ENCODE peak calls at places on chromosomes 4 and X, in five cellular contexts. L, H, F, V and O are unnamed samples. For H3K27me3, the result is how much of the 10 kb centered on the place peaks cover.

GRCh38 chr4:56876264-56876663 is 31.4 kb upstream of the REST start:
- DNase-seq in F (no peak), L (no peak), V (no peak), H (no peak), O (no peak)

GRCh38 chr4:98689507-98690174 is 31.2 kb upstream of the TSPAN5 start:
- DNase-seq in F (no peak), H (no peak), L (no peak), V (no peak), O (no peak)

GRCh38 chr4:76930721-76931481 is 18.7 kb upstream of the SEPTIN11 start:
- DNase-seq in V (no peak), H (no peak), L (no peak), F (no peak), O (no peak)

GRCh38 chr4:126821152-126821551 is 811.6 kb upstream of the INTU start:
- DNase-seq in L (no peak), V (no peak), H (no peak), F (no peak), O (no peak)

GRCh38 chrX:16517206-16517605 is 132.8 kb upstream of the S100G start:
- DNase-seq in H (no peak), V (peak), F (no peak), L (no peak), O (no peak)

GRCh38 chrX:119468930-119469635 is 839 bp downstream of the SLC25A5 start:
- DNase-seq in L (peak), F (peak), V (peak), H (peak), O (peak)

GRCh38 chrX:54045563-54046228 is 1.4 kb upstream of the PHF8 start:
- DNase-seq in H (no peak), F (no peak), V (no peak), L (no peak), O (no peak)

GRCh38 chr4:60726779-60727178 is 473.3 kb upstream of the ADGRL3 start:
- DNase-seq in V (no peak), H (no peak), L (peak), F (no peak), O (no peak)

GRCh38 chr4:81084624-81085023 is 54.1 kb downstream of the BMP3 start:
- DNase-seq in H (no peak), F (no peak), L (no peak), V (no peak), O (no peak)

GRCh38 chr4:38500433-38500832 is 163.6 kb upstream of the KLF3 start:
- DNase-seq in H (no peak), V (no peak), F (no peak), L (peak), O (no peak)

GRCh38 chr4:38503689-38504395 is 160.2 kb upstream of the KLF3 start:
- DNase-seq in L (no peak), V (no peak), F (no peak), H (no peak), O (no peak)

GRCh38 chr4:38509551-38509950 is 154.4 kb upstream of the KLF3 start:
- DNase-seq in L (no peak), V (no peak), F (no peak), H (no peak), O (no peak)

GRCh38 chr4:38501698-38502097 is 162.3 kb upstream of the KLF3 start:
- DNase-seq in F (no peak), L (no peak), H (no peak), V (no peak), O (no peak)

DNA sequence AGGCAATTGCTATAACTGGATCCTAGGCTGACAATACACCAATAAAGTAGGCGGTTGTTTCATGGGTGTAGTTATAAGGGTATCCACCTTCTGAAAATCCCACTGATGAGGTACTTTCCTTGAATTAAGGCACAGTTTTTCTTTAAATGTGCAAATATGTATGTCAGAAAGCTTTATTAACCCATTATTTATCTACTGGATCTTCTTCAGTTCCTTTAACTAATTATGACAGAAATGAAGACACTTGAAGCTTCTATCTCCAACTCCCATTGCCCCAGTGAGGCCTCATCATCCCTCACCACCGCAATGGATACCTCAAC is 159.6 kb upstream of the KLF3 start:
- DNase-seq in V (no peak), H (no peak), L (no peak), F (no peak), O (no peak)
- H3K4me3 ChIP-seq in V (no peak), H (no peak), L (no peak), F (no peak), O (no peak)

GRCh38 chr4:146243141-146243882 is 29.0 kb downstream of the REELD1 start:
- DNase-seq in F (no peak), L (no peak), H (no peak), V (peak), O (no peak)
- TF ChIP-seq CTCF in F (no peak), L (peak), H (peak), V (peak), O (peak)

GRCh38 chr4:8896071-8896470 is 24.4 kb upstream of the HMX1 start:
- DNase-seq in L (no peak), H (no peak), V (no peak), F (no peak), O (no peak)

GRCh38 chr4:8895295-8895694 is 23.7 kb upstream of the HMX1 start:
- DNase-seq in F (no peak), L (no peak), H (no peak), V (no peak), O (no peak)

GRCh38 chr4:8894424-8894816 is 22.8 kb upstream of the HMX1 start:
- DNase-seq in F (no peak), H (no peak), V (no peak), L (no peak), O (no peak)

GRCh38 chr4:8897768-8898167 is 26.1 kb upstream of the HMX1 start:
- DNase-seq in H (no peak), F (no peak), L (no peak), V (no peak), O (no peak)

DNA sequence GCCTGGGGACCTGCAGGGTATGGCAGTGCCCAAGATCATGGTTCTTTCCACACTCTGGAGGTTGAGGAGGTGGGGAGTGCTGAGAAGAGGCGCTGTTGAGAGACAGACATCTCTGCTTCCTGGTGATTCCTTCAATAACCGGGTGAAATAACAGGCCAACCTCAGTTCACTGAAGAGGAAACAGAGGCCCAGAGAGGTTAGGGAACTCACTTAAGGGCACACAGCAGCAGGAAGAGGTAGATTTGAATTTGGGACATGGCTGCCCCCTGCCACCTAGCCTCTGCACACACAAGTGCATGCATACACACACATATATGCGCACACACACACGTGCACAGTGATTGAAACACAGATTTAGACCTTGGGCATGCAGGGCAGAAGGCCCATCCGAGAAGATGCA is 24.9 kb upstream of the HMX1 start:
- DNase-seq in V (no peak), H (no peak), F (no peak), L (no peak), O (no peak)
- H3K27me3 ChIP-seq in V (half or more), H (under half), F (under half), L (under half), O (under half)

GRCh38 chrX:13087322-13088154 is 43.1 kb upstream of the FAM9C start:
- DNase-seq in L (no peak), F (no peak), V (no peak), H (no peak), O (no peak)
- H3K4me3 ChIP-seq in L (no peak), F (no peak), V (no peak), H (no peak), O (no peak)

GRCh38 chrX:40581333-40581910 is 652 bp downstream of the ATP6AP2 start:
- DNase-seq in V (no peak), L (no peak), H (no peak), F (no peak), O (no peak)
- TF ChIP-seq CTCF in V (no peak), L (no peak), H (no peak), F (no peak), O (no peak)

DNA sequence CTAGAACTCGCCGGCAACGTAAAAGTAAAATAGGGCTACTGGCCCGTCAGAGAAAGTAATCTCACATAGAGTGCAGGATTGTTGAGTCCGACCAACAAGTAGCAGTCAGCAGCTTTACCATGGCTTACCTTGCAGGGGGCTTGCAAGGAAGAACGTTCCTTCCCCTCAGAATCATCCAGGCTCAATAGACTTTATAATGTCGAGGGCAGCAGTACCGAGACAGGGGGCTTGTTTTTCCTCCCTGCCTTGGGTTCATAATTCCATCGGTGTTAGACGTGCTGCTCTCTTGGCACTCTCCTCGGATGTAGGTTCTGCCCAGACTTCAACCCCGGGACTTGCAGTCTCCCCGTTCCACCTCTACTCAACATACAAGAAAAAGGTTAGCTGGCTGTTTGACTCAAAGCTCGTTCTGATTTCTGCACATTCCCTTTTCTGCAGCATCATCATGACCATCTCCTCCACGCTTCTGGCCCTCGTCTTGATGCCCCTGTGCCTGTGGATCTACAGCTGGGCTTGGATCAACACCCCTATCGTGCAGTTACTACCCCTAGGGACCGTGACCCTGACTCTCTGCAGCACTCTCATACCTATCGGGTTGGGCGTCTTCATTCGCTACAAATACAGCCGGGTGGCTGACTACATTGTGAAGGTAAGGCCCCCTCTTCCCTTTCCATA is 1.5 kb downstream of the SLC10A4 start:
- DNase-seq in L (peak), V (no peak), H (no peak), F (no peak), O (no peak)
- H3K27me3 ChIP-seq in L (under half), V (half or more), H (under half), F (under half), O (under half)

GRCh38 chr4:15755781-15756180 is 22.3 kb upstream of the CD38 start:
- DNase-seq in L (no peak), V (no peak), H (no peak), F (no peak), O (no peak)
- H3K4me3 ChIP-seq in L (no peak), V (no peak), H (no peak), F (no peak), O (no peak)